ENCODE peak calls at places on chromosomes 16 and 17, in six cellular contexts. P is testis, V is astrocyte of the cerebellum, N is HS-5, M is NCI-H345, E is COLO829. K is an unnamed sample.

GRCh38 chr17:80501739-80502577 is 25.6 kb upstream of the NPTX1 start:
- DNase-seq in P (no peak), V (no peak), N (no peak), M (no peak), E (no peak), K (peak)

GRCh38 chr17:6135996-6136395 is 65.8 kb downstream of the WSCD1 start:
- DNase-seq in P (no peak), V (no peak), N (no peak), M (no peak), E (no peak), K (no peak)

GRCh38 chr17:9244066-9245052 is 223.0 kb downstream of the NTN1 start:
- DNase-seq in P (no peak), V (no peak), N (no peak), M (no peak), E (no peak), K (no peak)

GRCh38 chr16:12639044-12639443 is 164.6 kb downstream of the CPPED1 start:
- DNase-seq in P (peak), V (no peak), N (peak), M (no peak), E (no peak), K (no peak)

GRCh38 chr17:27535178-27535928 is 79.1 kb downstream of the KSR1 start:
- DNase-seq in P (no peak), V (no peak), N (no peak), M (no peak), E (no peak), K (no peak)

GRCh38 chr16:12229759-12230594 is 253.4 kb downstream of the SNX29 start:
- DNase-seq in P (no peak), V (no peak), N (no peak), M (peak), E (no peak), K (peak)

GRCh38 chr17:45790296-45790922 is 6.3 kb downstream of the CRHR1 start:
- DNase-seq in P (no peak), V (no peak), N (no peak), M (no peak), E (no peak), K (peak)

GRCh38 chr17:83202002-83203000 is 122.9 kb downstream of the METRNL start:
- DNase-seq in P (peak), V (no peak), N (no peak), M (no peak), E (no peak), K (no peak)

GRCh38 chr16:58127033-58127556 is 2.1 kb downstream of the CFAP20 start:
- DNase-seq in P (peak), V (peak), N (no peak), M (no peak), E (no peak), K (peak)

GRCh38 chr17:37327341-37328090 is 48.3 kb upstream of the C17orf78 start:
- DNase-seq in P (no peak), V (peak), N (peak), M (no peak), E (no peak), K (no peak)

GRCh38 chr16:68776821-68777485 is 39.9 kb downstream of the CDH1 start:
- DNase-seq in P (no peak), V (peak), N (no peak), M (no peak), E (no peak), K (no peak)

GRCh38 chr17:82734987-82735866 is at the start of gene FN3K:
- DNase-seq in P (peak), V (no peak), N (no peak), M (peak), E (no peak), K (peak)

GRCh38 chr16:56382901-56383355 is 42.4 kb downstream of the AMFR start:
- DNase-seq in P (no peak), V (peak), N (peak), M (no peak), E (peak), K (no peak)

GRCh38 chr17:7887038-7887481 is 1.5 kb upstream of the CHD3 start:
- DNase-seq in P (no peak), V (no peak), N (no peak), M (no peak), E (no peak), K (no peak)